ENCODE peak calls at places on chromosomes 4 and X, in eight cellular contexts. One of them, this sample, is unnamed.

GRCh38 chr4:71545168-71545567 is 206.3 kb downstream of the SLC4A4 start:
- DNase-seq in heart left ventricle: no peak
- DNase-seq in IMR-90: peak; percentile 59
- DNase-seq in kidney: no peak
- DNase-seq in breast epithelium: no peak
- DNase-seq in AG04450: no peak
- DNase-seq in K562: no peak
- DNase-seq in cardiac muscle cell: no peak
- DNase-seq in this sample: no peak

GRCh38 chr4:75834772-75835154 is 67.5 kb downstream of the PPEF2 start:
- DNase-seq in heart left ventricle: no peak
- DNase-seq in IMR-90: no peak
- DNase-seq in kidney: no peak
- DNase-seq in breast epithelium: no peak
- DNase-seq in AG04450: no peak
- DNase-seq in K562: no peak
- DNase-seq in cardiac muscle cell: no peak
- DNase-seq in this sample: no peak

GRCh38 chr4:22487333-22487732 is 28.5 kb downstream of the ADGRA3 start:
- DNase-seq in heart left ventricle: no peak
- DNase-seq in IMR-90: no peak
- DNase-seq in kidney: no peak
- DNase-seq in breast epithelium: no peak
- DNase-seq in AG04450: no peak
- DNase-seq in K562: no peak
- DNase-seq in cardiac muscle cell: no peak
- DNase-seq in this sample: no peak

GRCh38 chr4:77451530-77451929 is 154.1 kb upstream of the CXCL13 start:
- DNase-seq in heart left ventricle: no peak
- DNase-seq in IMR-90: no peak
- DNase-seq in kidney: no peak
- DNase-seq in breast epithelium: no peak
- DNase-seq in AG04450: no peak
- DNase-seq in K562: no peak
- DNase-seq in cardiac muscle cell: no peak
- DNase-seq in this sample: no peak

GRCh38 chr4:3473943-3474335 is 10.8 kb downstream of the DOK7 start:
- DNase-seq in heart left ventricle: no peak
- DNase-seq in IMR-90: no peak
- DNase-seq in kidney: peak; percentile 23
- DNase-seq in breast epithelium: no peak
- DNase-seq in AG04450: no peak
- DNase-seq in K562: no peak
- DNase-seq in cardiac muscle cell: no peak
- DNase-seq in this sample: no peak

GRCh38 chr4:158578476-158578875 is 56.8 kb downstream of the RXFP1 start:
- DNase-seq in heart left ventricle: no peak
- DNase-seq in IMR-90: peak; percentile 51
- DNase-seq in kidney: no peak
- DNase-seq in breast epithelium: no peak
- DNase-seq in AG04450: no peak
- DNase-seq in K562: no peak
- DNase-seq in cardiac muscle cell: peak; percentile 45
- DNase-seq in this sample: no peak

GRCh38 chrX:128975716-128976115 is 547.6 kb downstream of the SMARCA1 start:
- DNase-seq in heart left ventricle: no peak
- DNase-seq in IMR-90: no peak
- DNase-seq in kidney: no peak
- DNase-seq in breast epithelium: no peak
- DNase-seq in AG04450: no peak
- DNase-seq in K562: peak; percentile 6
- DNase-seq in cardiac muscle cell: peak; percentile 0
- DNase-seq in this sample: no peak

GRCh38 chrX:101485212-101486064 is at the start of gene ARMCX4:
- DNase-seq in heart left ventricle: peak; percentile 35
- DNase-seq in IMR-90: peak; percentile 62
- DNase-seq in kidney: peak; percentile 84
- DNase-seq in breast epithelium: peak; percentile 46
- DNase-seq in AG04450: peak; percentile 26
- DNase-seq in K562: no peak
- DNase-seq in cardiac muscle cell: peak; percentile 66
- DNase-seq in this sample: peak; percentile 87

GRCh38 chr4:175927121-175927520 is 115.1 kb upstream of the GPM6A start:
- DNase-seq in heart left ventricle: no peak
- DNase-seq in IMR-90: no peak
- DNase-seq in kidney: no peak
- DNase-seq in breast epithelium: no peak
- DNase-seq in AG04450: no peak
- DNase-seq in K562: no peak
- DNase-seq in cardiac muscle cell: no peak
- DNase-seq in this sample: no peak

GRCh38 chrX:1500701-1501624 is 36.0 kb downstream of the P2RY8 start:
- DNase-seq in heart left ventricle: no peak
- DNase-seq in IMR-90: no peak
- DNase-seq in kidney: no peak
- DNase-seq in breast epithelium: no peak
- DNase-seq in AG04450: no peak
- DNase-seq in K562: no peak
- DNase-seq in cardiac muscle cell: no peak
- DNase-seq in this sample: no peak

GRCh38 chr4:13103382-13104015 is 380.6 kb downstream of the RAB28 start:
- DNase-seq in heart left ventricle: no peak
- DNase-seq in IMR-90: no peak
- DNase-seq in kidney: no peak
- DNase-seq in breast epithelium: no peak
- DNase-seq in AG04450: no peak
- DNase-seq in K562: no peak
- DNase-seq in cardiac muscle cell: no peak
- DNase-seq in this sample: no peak

GRCh38 chr4:180827193-180827592 is 1416.0 kb upstream of the TENM3 start:
- DNase-seq in heart left ventricle: no peak
- DNase-seq in IMR-90: peak; percentile 39
- DNase-seq in kidney: no peak
- DNase-seq in breast epithelium: no peak
- DNase-seq in AG04450: no peak
- DNase-seq in K562: no peak
- DNase-seq in cardiac muscle cell: peak; percentile 28
- DNase-seq in this sample: no peak

DNA sequence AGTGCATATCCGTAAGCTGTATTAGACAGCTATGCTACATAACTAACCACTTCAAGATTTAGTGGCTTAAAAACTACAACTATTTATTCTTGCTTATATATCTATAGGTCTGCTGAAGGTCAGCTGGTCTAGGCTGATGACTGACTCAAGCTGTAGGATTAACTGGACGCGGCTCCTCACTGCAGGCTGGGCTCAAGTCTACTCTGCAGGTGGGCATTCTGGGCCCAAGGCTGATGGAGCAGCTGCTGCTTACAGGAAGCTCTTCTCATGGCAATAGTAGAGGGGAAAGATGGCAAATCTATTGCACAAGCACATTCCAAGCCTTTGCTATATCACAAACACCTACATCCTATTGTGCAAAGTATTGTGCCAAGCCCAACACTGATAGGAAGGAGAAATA is 264.0 kb downstream of the NKX6-1 start:
- DNase-seq in heart left ventricle: no peak
- DNase-seq in IMR-90: no peak
- DNase-seq in kidney: no peak
- DNase-seq in breast epithelium: no peak
- DNase-seq in AG04450: no peak
- DNase-seq in K562: no peak
- DNase-seq in cardiac muscle cell: no peak
- DNase-seq in this sample: no peak
- H3K27ac ChIP-seq in heart left ventricle: no peak overlapping the region
- H3K27ac ChIP-seq in IMR-90: no peak overlapping the region
- H3K27ac ChIP-seq in kidney: no peak overlapping the region
- H3K27ac ChIP-seq in breast epithelium: no peak overlapping the region
- H3K27ac ChIP-seq in AG04450: no peak overlapping the region
- H3K27ac ChIP-seq in K562: no peak overlapping the region
- H3K27ac ChIP-seq in cardiac muscle cell: no peak overlapping the region
- H3K27ac ChIP-seq in this sample: no peak overlapping the region

GRCh38 chr4:113145519-113146291 is 96.3 kb downstream of the ANK2 start:
- DNase-seq in heart left ventricle: peak; percentile 60
- DNase-seq in IMR-90: no peak
- DNase-seq in kidney: peak; percentile 44
- DNase-seq in breast epithelium: no peak
- DNase-seq in AG04450: no peak
- DNase-seq in K562: no peak
- DNase-seq in cardiac muscle cell: no peak
- DNase-seq in this sample: peak; percentile 37

GRCh38 chr4:113141901-113142346 is 92.5 kb downstream of the ANK2 start:
- DNase-seq in heart left ventricle: no peak
- DNase-seq in IMR-90: peak; percentile 43
- DNase-seq in kidney: no peak
- DNase-seq in breast epithelium: no peak
- DNase-seq in AG04450: no peak
- DNase-seq in K562: no peak
- DNase-seq in cardiac muscle cell: peak; percentile 66
- DNase-seq in this sample: no peak

GRCh38 chr4:113146876-113147358 is 97.5 kb downstream of the ANK2 start:
- DNase-seq in heart left ventricle: no peak
- DNase-seq in IMR-90: no peak
- DNase-seq in kidney: no peak
- DNase-seq in breast epithelium: no peak
- DNase-seq in AG04450: no peak
- DNase-seq in K562: no peak
- DNase-seq in cardiac muscle cell: peak; percentile 15
- DNase-seq in this sample: no peak

GRCh38 chr4:113145147-113145518 is 95.7 kb downstream of the ANK2 start:
- DNase-seq in heart left ventricle: no peak
- DNase-seq in IMR-90: no peak
- DNase-seq in kidney: no peak
- DNase-seq in breast epithelium: no peak
- DNase-seq in AG04450: no peak
- DNase-seq in K562: no peak
- DNase-seq in cardiac muscle cell: no peak
- DNase-seq in this sample: no peak

DNA sequence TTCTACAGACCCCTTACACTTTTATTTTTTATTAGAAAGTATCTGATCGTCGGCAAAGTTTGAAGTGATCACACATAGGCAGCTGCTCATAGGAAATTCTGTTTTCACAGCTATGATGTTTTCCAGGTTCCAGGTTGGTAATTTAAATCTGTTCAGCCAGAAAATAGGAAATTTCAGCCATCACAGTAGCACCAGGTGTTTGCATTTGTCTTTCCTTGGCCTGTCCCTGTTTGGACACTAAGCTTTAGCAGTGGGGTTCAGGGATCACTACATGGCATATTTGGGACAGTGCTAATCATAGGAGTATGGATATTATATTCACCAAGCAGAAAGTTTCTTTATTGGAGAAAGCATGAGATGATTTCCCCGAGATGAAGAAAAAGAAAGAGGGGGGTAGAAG is 92.9 kb downstream of the ANK2 start:
- DNase-seq in heart left ventricle: no peak
- DNase-seq in IMR-90: no peak
- DNase-seq in kidney: no peak
- DNase-seq in breast epithelium: no peak
- DNase-seq in AG04450: no peak
- DNase-seq in K562: no peak
- DNase-seq in cardiac muscle cell: no peak
- DNase-seq in this sample: no peak
- H3K27ac ChIP-seq in heart left ventricle: no peak overlapping the region
- H3K27ac ChIP-seq in IMR-90: no peak overlapping the region
- H3K27ac ChIP-seq in kidney: no peak overlapping the region
- H3K27ac ChIP-seq in breast epithelium: no peak overlapping the region
- H3K27ac ChIP-seq in AG04450: no peak overlapping the region
- H3K27ac ChIP-seq in K562: no peak overlapping the region
- H3K27ac ChIP-seq in cardiac muscle cell: peak overlapping the region; percentile 8
- H3K27ac ChIP-seq in this sample: no peak overlapping the region

DNA sequence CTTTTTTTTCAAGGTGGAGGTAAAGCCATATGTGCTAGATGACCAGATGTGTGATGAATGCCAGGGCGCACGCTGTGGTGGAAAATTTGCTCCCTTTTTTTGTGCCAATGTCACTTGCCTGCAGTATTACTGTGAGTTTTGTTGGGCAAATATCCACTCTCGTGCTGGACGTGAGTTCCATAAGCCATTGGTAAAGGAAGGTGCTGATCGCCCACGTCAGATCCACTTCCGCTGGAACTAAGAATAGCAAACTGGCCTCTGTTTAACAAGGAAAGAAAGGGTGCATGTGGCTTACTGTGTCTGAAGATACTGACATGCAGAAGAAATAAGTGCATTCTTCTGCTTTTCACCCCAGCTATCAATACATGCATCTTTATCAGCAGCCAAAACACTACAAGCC is 63.9 kb downstream of the CPEB2 start:
- DNase-seq in heart left ventricle: no peak
- DNase-seq in IMR-90: no peak
- DNase-seq in kidney: no peak
- DNase-seq in breast epithelium: no peak
- DNase-seq in AG04450: no peak
- DNase-seq in K562: no peak
- DNase-seq in cardiac muscle cell: no peak
- DNase-seq in this sample: no peak
- H3K27ac ChIP-seq in heart left ventricle: no peak overlapping the region
- H3K27ac ChIP-seq in IMR-90: no peak overlapping the region
- H3K27ac ChIP-seq in kidney: no peak overlapping the region
- H3K27ac ChIP-seq in breast epithelium: no peak overlapping the region
- H3K27ac ChIP-seq in AG04450: no peak overlapping the region
- H3K27ac ChIP-seq in K562: no peak overlapping the region
- H3K27ac ChIP-seq in cardiac muscle cell: peak overlapping the region; percentile 85
- H3K27ac ChIP-seq in this sample: peak overlapping the region; percentile 71

GRCh38 chr4:55549888-55550287 is 3.2 kb upstream of the CLOCK start:
- DNase-seq in heart left ventricle: no peak
- DNase-seq in IMR-90: peak; percentile 92
- DNase-seq in kidney: no peak
- DNase-seq in breast epithelium: no peak
- DNase-seq in AG04450: peak; percentile 50
- DNase-seq in K562: no peak
- DNase-seq in cardiac muscle cell: peak; percentile 20
- DNase-seq in this sample: no peak

GRCh38 chr4:55546633-55547460 is at the start of gene CLOCK:
- DNase-seq in heart left ventricle: peak; percentile 94
- DNase-seq in IMR-90: peak; percentile 85
- DNase-seq in kidney: peak; percentile 96
- DNase-seq in breast epithelium: peak; percentile 62
- DNase-seq in AG04450: peak; percentile 76
- DNase-seq in K562: peak; percentile 90
- DNase-seq in cardiac muscle cell: peak; percentile 93
- DNase-seq in this sample: peak; percentile 70

GRCh38 chr4:55545681-55546632 is 752 bp downstream of the CLOCK start:
- DNase-seq in heart left ventricle: peak; percentile 88
- DNase-seq in IMR-90: peak; percentile 62
- DNase-seq in kidney: peak; percentile 94
- DNase-seq in breast epithelium: peak; percentile 50
- DNase-seq in AG04450: no peak
- DNase-seq in K562: peak; percentile 75
- DNase-seq in cardiac muscle cell: peak; percentile 79
- DNase-seq in this sample: peak; percentile 73

GRCh38 chr4:55547461-55547770 is 707 bp upstream of the CLOCK start:
- DNase-seq in heart left ventricle: peak; percentile 51
- DNase-seq in IMR-90: no peak
- DNase-seq in kidney: no peak
- DNase-seq in breast epithelium: no peak
- DNase-seq in AG04450: no peak
- DNase-seq in K562: no peak
- DNase-seq in cardiac muscle cell: peak; percentile 66
- DNase-seq in this sample: peak; percentile 68

DNA sequence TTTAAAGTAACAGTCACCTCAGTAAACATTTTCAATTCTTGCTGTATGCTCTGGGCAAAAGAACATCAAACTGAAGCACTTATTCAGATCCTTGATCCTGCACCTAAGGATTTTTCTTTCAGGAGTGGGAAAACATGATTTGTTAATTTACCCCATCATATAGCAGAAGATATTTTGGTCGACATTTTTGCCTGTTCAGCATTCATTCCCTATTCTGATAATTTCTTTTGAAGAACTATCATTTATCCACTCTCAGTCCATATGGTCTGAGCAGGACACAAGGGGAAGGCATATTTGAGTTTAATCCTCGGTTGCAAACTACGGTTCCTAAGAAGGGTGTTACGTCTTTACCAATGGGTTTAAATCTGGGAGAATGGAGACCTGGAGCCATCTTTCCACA is 1.2 kb upstream of the CLOCK start:
- DNase-seq in heart left ventricle: no peak
- DNase-seq in IMR-90: no peak
- DNase-seq in kidney: no peak
- DNase-seq in breast epithelium: no peak
- DNase-seq in AG04450: no peak
- DNase-seq in K562: no peak
- DNase-seq in cardiac muscle cell: no peak
- DNase-seq in this sample: no peak
- H3K27ac ChIP-seq in heart left ventricle: peak overlapping the region; percentile 97
- H3K27ac ChIP-seq in IMR-90: no peak overlapping the region
- H3K27ac ChIP-seq in kidney: peak overlapping the region; percentile 96
- H3K27ac ChIP-seq in breast epithelium: peak overlapping the region; percentile 98
- H3K27ac ChIP-seq in AG04450: no peak overlapping the region
- H3K27ac ChIP-seq in K562: no peak overlapping the region
- H3K27ac ChIP-seq in cardiac muscle cell: peak overlapping the region; percentile 98
- H3K27ac ChIP-seq in this sample: peak overlapping the region; percentile 99